ENCODE peak calls at places on chromosomes 7 and 10, in four cellular contexts. Q is H1, F is IMR-90, J is mesendoderm. O is an unnamed sample.

GRCh38 chr7:118349604-118350003 is 125.1 kb downstream of the ANKRD7 start:
- DNase-seq in Q (no peak), F (no peak), J (no peak), O (no peak)

GRCh38 chr10:62015994-62016393 is 114.5 kb downstream of the ARID5B start:
- DNase-seq in Q (no peak), F (peak; percentile 55), J (no peak), O (no peak)

GRCh38 chr7:23863209-23863798 is 153.3 kb downstream of the STK31 start:
- DNase-seq in Q (no peak), F (peak; percentile 17), J (peak; percentile 64), O (no peak)

GRCh38 chr7:47375590-47375989 is 206.3 kb downstream of the TNS3 start:
- DNase-seq in Q (no peak), F (peak; percentile 26), J (no peak), O (no peak)

GRCh38 chr10:34247560-34247959 is 567.5 kb downstream of the PARD3 start:
- DNase-seq in Q (no peak), F (no peak), J (no peak), O (no peak)

GRCh38 chr10:115706482-115707076 is 566.4 kb downstream of the GFRA1 start:
- DNase-seq in Q (no peak), F (peak; percentile 30), J (peak; percentile 39), O (no peak)

GRCh38 chr7:46160861-46161260 is 239.8 kb upstream of the IGFBP3 start:
- DNase-seq in Q (no peak), F (no peak), J (no peak), O (no peak)

GRCh38 chr10:78277734-78278404 is 244.2 kb downstream of the RPS24 start:
- DNase-seq in Q (no peak), F (peak; percentile 75), J (no peak), O (no peak)

GRCh38 chr10:133329401-133330202 is 7.1 kb downstream of the CALY start:
- DNase-seq in Q (no peak), F (peak; percentile 84), J (peak; percentile 87), O (peak; percentile 87)

GRCh38 chr7:127885222-127885772 is 145.9 kb downstream of the LRRC4 start:
- DNase-seq in Q (no peak), F (no peak), J (no peak), O (no peak)

GRCh38 chr7:151781161-151781845 is 95.6 kb downstream of the PRKAG2 start:
- DNase-seq in Q (no peak), F (no peak), J (no peak), O (no peak)

GRCh38 chr10:10797467-10797866 is 220.2 kb upstream of the CELF2 start:
- DNase-seq in Q (no peak), F (no peak), J (no peak), O (no peak)

GRCh38 chr7:151503902-151504714 is 15.6 kb downstream of the RHEB start:
- DNase-seq in Q (no peak), F (peak; percentile 91), J (no peak), O (no peak)

GRCh38 chr7:114627231-114627630 is 212.6 kb downstream of the FOXP2 start:
- DNase-seq in Q (no peak), F (no peak), J (no peak), O (no peak)

GRCh38 chr10:3465406-3465891 is 292.9 kb upstream of the PITRM1 start:
- DNase-seq in Q (no peak), F (peak; percentile 15), J (no peak), O (no peak)

GRCh38 chr10:125472037-125472607 is 210.8 kb downstream of the TEX36 start:
- DNase-seq in Q (no peak), F (no peak), J (no peak), O (no peak)

GRCh38 chr7:98284335-98285036 is 3.0 kb downstream of the BRI3 start:
- DNase-seq in Q (no peak), F (peak; percentile 42), J (peak; percentile 73), O (peak; percentile 43)
- H2BK5ac ChIP-seq in Q (peak overlapping the region; percentile 75), F (peak overlapping the region; percentile 94), J (no peak overlapping the region), O (no peak overlapping the region)

DNA sequence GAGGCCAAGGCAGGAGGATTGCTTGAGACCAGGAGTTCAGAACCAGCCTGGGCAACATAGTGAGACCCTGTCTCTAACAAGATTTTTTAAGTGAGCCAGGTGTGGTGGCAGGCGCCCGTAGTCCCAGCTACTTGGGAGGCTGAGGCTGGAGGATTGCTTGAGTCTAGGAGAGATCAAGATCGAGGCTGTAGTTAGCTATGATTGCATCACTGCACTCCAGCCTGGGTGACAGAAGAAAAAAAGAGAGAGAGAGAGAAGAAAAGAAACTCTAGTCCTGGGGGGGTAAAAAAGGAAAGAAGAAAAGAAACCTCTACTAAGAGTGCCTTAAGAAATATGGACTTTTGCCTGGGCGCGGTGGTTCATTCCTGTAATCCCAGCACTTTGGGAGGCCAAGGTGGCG is 34.8 kb downstream of the GTF2IRD1 start:
- DNase-seq in Q (no peak), F (no peak), J (no peak), O (no peak)
- H4K5ac ChIP-seq in Q (no peak overlapping the region), F (no peak overlapping the region), J (no peak overlapping the region), O (no peak overlapping the region)

GRCh38 chr7:137956183-137956582 is 45.7 kb downstream of the CREB3L2 start:
- DNase-seq in Q (no peak), F (no peak), J (no peak), O (no peak)
- H2AK5ac ChIP-seq in Q (no peak overlapping the region), F (no peak overlapping the region), J (no peak overlapping the region), O (no peak overlapping the region)

GRCh38 chr7:78714302-78714857 is 739.1 kb downstream of the MAGI2 start:
- DNase-seq in Q (no peak), F (no peak), J (no peak), O (no peak)

GRCh38 chr7:78718212-78718611 is 735.3 kb downstream of the MAGI2 start:
- DNase-seq in Q (no peak), F (no peak), J (no peak), O (no peak)

GRCh38 chr7:78720066-78720465 is 733.4 kb downstream of the MAGI2 start:
- DNase-seq in Q (no peak), F (no peak), J (no peak), O (no peak)

GRCh38 chr7:78712111-78712510 is 741.4 kb downstream of the MAGI2 start:
- DNase-seq in Q (no peak), F (no peak), J (no peak), O (no peak)

DNA sequence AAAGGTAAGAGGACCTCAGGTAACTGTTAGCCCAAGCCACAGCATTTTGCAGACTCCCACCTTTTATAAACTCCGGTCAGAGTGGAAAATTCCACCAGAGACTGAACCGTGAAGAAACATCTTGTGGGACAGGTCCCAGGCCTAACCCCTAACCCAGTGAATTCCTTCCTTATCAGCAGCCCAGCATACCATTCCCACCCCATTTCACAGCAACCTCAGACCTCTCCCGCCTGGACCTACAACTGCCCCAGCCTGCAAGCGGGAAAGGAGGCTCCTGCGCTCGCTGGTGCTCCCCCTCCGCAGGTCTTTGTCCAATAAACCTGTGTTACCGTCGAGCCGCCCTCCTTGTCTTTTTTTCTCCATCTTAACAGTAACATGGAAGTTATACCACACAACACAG is 736.6 kb downstream of the MAGI2 start:
- DNase-seq in Q (no peak), F (no peak), J (peak; percentile 94), O (peak; percentile 45)
- H2BK5ac ChIP-seq in Q (no peak overlapping the region), F (no peak overlapping the region), J (no peak overlapping the region), O (no peak overlapping the region)

GRCh38 chr10:72690071-72690755 is 1.7 kb upstream of the MCU start:
- DNase-seq in Q (no peak), F (no peak), J (no peak), O (no peak)
- H4K5ac ChIP-seq in Q (no peak overlapping the region), F (no peak overlapping the region), J (no peak overlapping the region), O (no peak overlapping the region)

DNA sequence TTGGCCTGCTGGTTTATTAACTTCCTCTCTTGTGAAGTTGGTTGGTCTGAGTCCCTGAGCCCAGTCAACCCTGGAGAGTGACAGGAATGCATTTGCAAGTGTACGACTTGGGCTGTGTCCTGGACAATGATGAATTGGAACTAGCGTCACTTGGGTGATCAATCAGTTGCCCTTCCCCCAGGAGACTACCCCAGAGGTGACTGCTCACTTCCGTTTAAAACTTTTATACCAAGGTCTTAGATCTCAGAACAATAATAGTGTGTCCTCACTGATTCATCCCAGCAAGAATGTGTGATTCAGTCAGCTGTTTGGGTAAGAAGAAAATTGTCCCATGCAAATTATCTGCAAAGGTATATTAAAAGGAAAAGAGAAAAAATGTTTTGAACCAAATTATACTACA is 102.9 kb upstream of the ARMC3 start:
- DNase-seq in Q (no peak), F (peak; percentile 74), J (no peak), O (no peak)
- H2AK5ac ChIP-seq in Q (no peak overlapping the region), F (peak overlapping the region; percentile 41), J (no peak overlapping the region), O (no peak overlapping the region)

GRCh38 chr7:99384523-99384922 is 10.0 kb downstream of the ARPC1B start:
- DNase-seq in Q (no peak), F (no peak), J (no peak), O (no peak)
- H2BK5ac ChIP-seq in Q (no peak overlapping the region), F (no peak overlapping the region), J (no peak overlapping the region), O (no peak overlapping the region)

DNA sequence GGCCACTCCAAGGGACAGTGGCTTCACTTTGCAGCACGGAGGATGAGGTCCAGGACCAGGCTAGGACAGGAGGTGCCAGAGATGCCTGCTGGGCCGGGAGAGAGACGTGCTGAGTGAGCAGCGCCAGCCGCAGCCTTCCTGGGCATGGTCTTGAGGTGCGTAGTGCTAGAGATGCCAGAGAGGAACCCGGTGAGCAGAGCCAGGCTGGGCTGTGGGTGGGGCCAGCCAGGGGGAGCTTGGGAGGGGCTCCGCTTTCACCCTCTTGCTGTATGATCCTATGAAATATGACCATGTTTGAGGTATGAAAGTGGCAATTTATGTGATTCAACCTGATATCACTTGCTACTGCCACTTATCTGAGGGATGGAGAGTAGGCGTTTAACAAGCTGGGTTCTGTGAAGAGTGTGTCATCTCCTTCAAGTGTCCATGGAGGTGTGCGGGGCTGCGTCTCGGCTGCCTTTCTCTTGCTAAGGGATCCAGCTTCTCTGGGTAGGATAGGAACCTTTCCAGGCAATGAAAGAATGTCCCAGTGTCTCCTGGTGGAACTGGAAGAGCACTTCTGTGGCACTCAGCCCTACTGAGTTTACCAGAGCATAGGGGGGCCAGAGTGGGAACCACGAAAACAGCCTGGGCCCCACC is 518.4 kb upstream of the FOXK1 start:
- DNase-seq in Q (no peak), F (no peak), J (no peak), O (no peak)
- H4K5ac ChIP-seq in Q (no peak overlapping the region), F (no peak overlapping the region), J (no peak overlapping the region), O (no peak overlapping the region)